ENCODE peak calls at places on chromosome 3, in seven cellular contexts. V is stimulated activated CD4-positive, alpha-beta T cell treated with anti-CD3 and anti-CD28 coated beads, Interleukin-1b, Interleukin-23, amount 100 ng/mL, for 1 hour; Q is head of caudate nucleus; A is NCI-H774; N is fibroblast of mammary gland; F is GM12865; C is caudate nucleus. Z is an unnamed sample.

GRCh38 chr3:186002884-186003472 is 65.2 kb upstream of the TRA2B start:
- DNase-seq in V (no peak), Q (no peak), A (no peak), N (peak; percentile 60), F (peak; percentile 56), C (no peak), Z (no peak)

GRCh38 chr3:51964521-51964920 is 2.7 kb downstream of the PCBP4 start:
- DNase-seq in V (no peak), Q (no peak), A (no peak), N (no peak), F (no peak), C (no peak), Z (no peak)

GRCh38 chr3:151015762-151016161 is 43.2 kb upstream of the CLRN1 start:
- DNase-seq in V (no peak), Q (no peak), A (no peak), N (peak; percentile 29), F (no peak), C (no peak), Z (no peak)

GRCh38 chr3:40518848-40519247 is 5.9 kb upstream of the ZNF621 start:
- DNase-seq in V (no peak), Q (no peak), A (no peak), N (no peak), F (no peak), C (no peak), Z (no peak)

GRCh38 chr3:135871311-135871710 is 94.2 kb upstream of the PPP2R3A start:
- DNase-seq in V (no peak), Q (no peak), A (no peak), N (no peak), F (no peak), C (no peak), Z (no peak)

GRCh38 chr3:38047896-38048295 is 8.9 kb downstream of the DLEC1 start:
- DNase-seq in V (no peak), Q (no peak), A (no peak), N (peak; percentile 34), F (no peak), C (no peak), Z (no peak)

GRCh38 chr3:116433552-116433951 is 11.7 kb downstream of the LSAMP start:
- DNase-seq in V (no peak), Q (no peak), A (no peak), N (no peak), F (no peak), C (no peak), Z (no peak)

GRCh38 chr3:170055209-170055608 is 17.4 kb downstream of the GPR160 start:
- DNase-seq in V (no peak), Q (no peak), A (no peak), N (peak; percentile 44), F (peak; percentile 89), C (no peak), Z (no peak)

GRCh38 chr3:71066849-71067261 is 516.7 kb downstream of the FOXP1 start:
- DNase-seq in V (no peak), Q (no peak), A (no peak), N (peak; percentile 69), F (no peak), C (no peak), Z (no peak)

GRCh38 chr3:140113983-140114923 is 179.3 kb downstream of the CLSTN2 start:
- DNase-seq in V (no peak), Q (no peak), A (no peak), N (no peak), F (no peak), C (no peak), Z (no peak)

GRCh38 chr3:20225769-20226168 is 39.8 kb upstream of the SGO1 start:
- DNase-seq in V (no peak), Q (no peak), A (no peak), N (peak; percentile 47), F (peak; percentile 17), C (no peak), Z (no peak)

GRCh38 chr3:126490619-126491018 is 14.9 kb upstream of the ZXDC start:
- DNase-seq in V (no peak), Q (no peak), A (no peak), N (no peak), F (no peak), C (no peak), Z (peak; percentile 16)

GRCh38 chr3:129690406-129690805 is 83.9 kb upstream of the PLXND1 start:
- DNase-seq in V (no peak), Q (peak; percentile 58), A (peak; percentile 59), N (peak; percentile 78), F (peak; percentile 72), C (peak; percentile 7), Z (no peak)

GRCh38 chr3:54837964-54838363 is 89.9 kb downstream of the LRTM1 start:
- DNase-seq in V (no peak), Q (no peak), A (no peak), N (peak; percentile 32), F (no peak), C (no peak), Z (no peak)

GRCh38 chr3:131218196-131218595 is 163.4 kb upstream of the NUDT16 start:
- DNase-seq in V (no peak), Q (no peak), A (no peak), N (peak; percentile 64), F (no peak), C (no peak), Z (no peak)

GRCh38 chr3:126986001-126986400 is 3.1 kb downstream of the PLXNA1 start:
- DNase-seq in V (no peak), Q (no peak), A (no peak), N (peak; percentile 42), F (no peak), C (no peak), Z (no peak)

Z was measured in right lobe of liver.